ENCODE peak calls at places on chromosomes 5 and 9, in six cellular contexts. E is CD8-positive, alpha-beta memory T cell; J is H9; Q is 8988T; H is mammary epithelial cell; S is activated T-helper 1 cell treated with anti-CD3 and anti-CD28 coated beads, Interleukin-2, amount 50 U/mL, for 16 hours. V is an unnamed sample.

GRCh38 chr9:19934301-19934868 is 145.5 kb upstream of the SLC24A2 start:
- DNase-seq in E (no peak), J (peak), Q (no peak), H (no peak), S (no peak), V (peak)

GRCh38 chr5:130871346-130872086 is 293.5 kb downstream of the HINT1 start:
- DNase-seq in E (peak), J (peak), Q (no peak), H (peak), S (peak), V (no peak)

GRCh38 chr5:115602585-115603125 is 376 bp upstream of the TICAM2 start:
- DNase-seq in E (no peak), J (no peak), Q (no peak), H (no peak), S (no peak), V (no peak)

GRCh38 chr9:108835831-108836230 is 20.0 kb downstream of the ACTL7B start:
- DNase-seq in E (no peak), J (no peak), Q (no peak), H (peak), S (no peak), V (no peak)

GRCh38 chr9:136484153-136485048 is 1.6 kb upstream of the SEC16A start:
- DNase-seq in E (peak), J (no peak), Q (no peak), H (peak), S (peak), V (no peak)

GRCh38 chr5:84378961-84379360 is 5.7 kb downstream of the EDIL3 start:
- DNase-seq in E (no peak), J (no peak), Q (no peak), H (no peak), S (no peak), V (no peak)

GRCh38 chr5:100731768-100732167 is 171.3 kb downstream of the ST8SIA4 start:
- DNase-seq in E (no peak), J (no peak), Q (no peak), H (no peak), S (no peak), V (no peak)

GRCh38 chr9:33162721-33163311 is 4.3 kb downstream of the B4GALT1 start:
- DNase-seq in E (no peak), J (no peak), Q (no peak), H (peak), S (no peak), V (no peak)

GRCh38 chr9:28808042-28808441 is 1234.8 kb upstream of the C9orf72 start:
- DNase-seq in E (no peak), J (no peak), Q (no peak), H (peak), S (no peak), V (no peak)

GRCh38 chr9:79701651-79702050 is 129.9 kb downstream of the TLE4 start:
- DNase-seq in E (no peak), J (no peak), Q (no peak), H (no peak), S (no peak), V (no peak)

GRCh38 chr9:131276891-131277672 is 772 bp upstream of the FAM78A start:
- DNase-seq in E (peak), J (no peak), Q (peak), H (no peak), S (no peak), V (no peak)

GRCh38 chr9:96581301-96581700 is 38.3 kb downstream of the CDC14B start:
- DNase-seq in E (no peak), J (no peak), Q (no peak), H (no peak), S (no peak), V (no peak)

GRCh38 chr9:103798620-103799019 is 295.5 kb upstream of the SMC2 start:
- DNase-seq in E (no peak), J (no peak), Q (no peak), H (peak), S (no peak), V (no peak)

GRCh38 chr5:140251527-140251973 is 51.4 kb downstream of the PFDN1 start:
- DNase-seq in E (no peak), J (no peak), Q (peak), H (peak), S (peak), V (no peak)

GRCh38 chr5:39716532-39716971 is 291.8 kb upstream of the DAB2 start:
- DNase-seq in E (peak), J (peak), Q (peak), H (peak), S (peak), V (peak)

GRCh38 chr9:123421211-123421585 is 65.2 kb downstream of the CRB2 start:
- DNase-seq in E (no peak), J (no peak), Q (no peak), H (no peak), S (no peak), V (no peak)

GRCh38 chr5:28766565-28767158 is 1728.3 kb upstream of the CDH9 start:
- DNase-seq in E (no peak), J (no peak), Q (no peak), H (peak), S (no peak), V (peak)

GRCh38 chr9:132328580-132328979 is 26.2 kb downstream of the SETX start:
- DNase-seq in E (no peak), J (no peak), Q (no peak), H (no peak), S (no peak), V (no peak)

GRCh38 chr5:32625106-32625505 is 39.7 kb downstream of the SUB1 start:
- DNase-seq in E (no peak), J (no peak), Q (no peak), H (no peak), S (no peak), V (no peak)

GRCh38 chr5:135222771-135223170 is 176.3 kb downstream of the MACROH2A1 start:
- DNase-seq in E (no peak), J (no peak), Q (no peak), H (no peak), S (no peak), V (no peak)

GRCh38 chr5:74095871-74096270 is 469.9 kb downstream of the ARHGEF28 start:
- DNase-seq in E (no peak), J (no peak), Q (no peak), H (no peak), S (no peak), V (no peak)

GRCh38 chr5:78060421-78060820 is 234.1 kb downstream of the AP3B1 start:
- DNase-seq in E (no peak), J (no peak), Q (no peak), H (no peak), S (no peak), V (no peak)

GRCh38 chr5:97071101-97071500 is 71.3 kb downstream of the LIX1 start:
- DNase-seq in E (no peak), J (no peak), Q (no peak), H (no peak), S (no peak), V (no peak)

GRCh38 chr9:68844623-68845612 is 139.9 kb downstream of the PIP5K1B start:
- DNase-seq in E (no peak), J (peak), Q (no peak), H (no peak), S (no peak), V (peak)

GRCh38 chr5:141663506-141663905 is 12.3 kb upstream of the FCHSD1 start:
- DNase-seq in E (no peak), J (no peak), Q (no peak), H (no peak), S (no peak), V (no peak)

GRCh38 chr5:157778121-157778805 is 34.8 kb downstream of the LSM11 start:
- DNase-seq in E (no peak), J (no peak), Q (no peak), H (peak), S (no peak), V (no peak)

GRCh38 chr9:130186839-130187522 is 14.8 kb downstream of the NCS1 start:
- DNase-seq in E (no peak), J (peak), Q (peak), H (peak), S (no peak), V (no peak)

GRCh38 chr5:103458497-103459040 is 104.0 kb downstream of the NUDT12 start:
- DNase-seq in E (no peak), J (no peak), Q (no peak), H (peak), S (no peak), V (no peak)

GRCh38 chr5:87266914-87267573 is 639 bp upstream of the RASA1 start:
- DNase-seq in E (no peak), J (no peak), Q (no peak), H (no peak), S (no peak), V (no peak)

GRCh38 chr9:114276908-114277821 is 45.7 kb upstream of the ORM1 start:
- DNase-seq in E (peak), J (peak), Q (peak), H (peak), S (no peak), V (no peak)

GRCh38 chr9:134144801-134145200 is 8.9 kb downstream of the WDR5 start:
- DNase-seq in E (no peak), J (no peak), Q (no peak), H (no peak), S (no peak), V (no peak)

GRCh38 chr5:95375591-95375990 is 15.6 kb upstream of the FAM81B start:
- DNase-seq in E (no peak), J (no peak), Q (no peak), H (no peak), S (no peak), V (no peak)

GRCh38 chr9:18632624-18633407 is 158.9 kb downstream of the ADAMTSL1 start:
- DNase-seq in E (no peak), J (no peak), Q (no peak), H (peak), S (no peak), V (no peak)

GRCh38 chr5:67246108-67246507 is 49.5 kb upstream of the CD180 start:
- DNase-seq in E (no peak), J (no peak), Q (no peak), H (peak), S (no peak), V (peak)

GRCh38 chr9:109903515-109904138 is 123.6 kb downstream of the PALM2AKAP2 start:
- DNase-seq in E (peak), J (peak), Q (no peak), H (peak), S (peak), V (peak)